ENCODE peak calls at places on chromosomes 1 and 21, in eight cellular contexts. S is NT2/D1; H is endothelial cell of umbilical vein; D is CD8-positive, alpha-beta T cell; Y is effector memory CD4-positive, alpha-beta T cell; U is left lung; V is tibial nerve; W is left ventricle myocardium inferior. C is an unnamed sample. For H3K4me1, the result is how much of the 10 kb centered on the place peaks cover.

GRCh38 chr1:228353601-228354371 is 52.8 kb downstream of the TRIM11 start:
- DNase-seq in Y (no peak), D (peak), U (peak), V (no peak), W (no peak), S (no peak), H (no peak), C (peak)

GRCh38 chr1:234114648-234115307 is 210.3 kb downstream of the SLC35F3 start:
- DNase-seq in V (peak), H (peak), W (no peak), Y (no peak), U (no peak), S (peak), D (no peak), C (no peak)

GRCh38 chr21:37710555-37711293 is 205.5 kb downstream of the KCNJ6 start:
- DNase-seq in H (no peak), Y (no peak), W (no peak), D (no peak), S (no peak), V (no peak), U (peak), C (no peak)

GRCh38 chr1:19089524-19089923 is 120.5 kb downstream of the UBR4 start:
- DNase-seq in H (no peak), V (no peak), Y (no peak), D (no peak), W (no peak), U (no peak), S (no peak), C (no peak)

GRCh38 chr1:7584157-7584556 is 186.9 kb upstream of the VAMP3 start:
- DNase-seq in U (peak), H (no peak), W (no peak), S (no peak), V (no peak), Y (no peak), D (no peak), C (peak)

GRCh38 chr1:25039229-25039628 is 109.2 kb upstream of the RUNX3 start:
- DNase-seq in V (no peak), U (peak), W (no peak), D (no peak), S (no peak), Y (no peak), H (no peak), C (no peak)

GRCh38 chr1:101284021-101284420 is 47.2 kb downstream of the S1PR1 start:
- DNase-seq in W (no peak), S (no peak), Y (no peak), D (peak), U (no peak), V (no peak), H (no peak), C (no peak)

GRCh38 chr1:241612533-241613505 is 27.4 kb downstream of the CHML start:
- DNase-seq in Y (no peak), W (no peak), H (peak), S (no peak), U (no peak), D (no peak), V (peak), C (no peak)

GRCh38 chr1:192890134-192890533 is 81.3 kb downstream of the RGS2 start:
- DNase-seq in W (no peak), S (no peak), D (no peak), U (no peak), H (no peak), Y (no peak), V (no peak), C (no peak)

GRCh38 chr1:32695098-32695904 is 7.3 kb downstream of the SYNC start:
- DNase-seq in H (peak), U (peak), S (no peak), D (no peak), Y (no peak), W (peak), V (peak), C (peak)

GRCh38 chr21:44785620-44786344 is 15.8 kb downstream of the UBE2G2 start:
- DNase-seq in H (no peak), V (no peak), S (no peak), D (no peak), Y (no peak), U (no peak), W (no peak), C (no peak)

GRCh38 chr1:1128454-1129139 is 12.7 kb upstream of the C1orf159 start:
- DNase-seq in S (no peak), H (no peak), V (no peak), Y (no peak), D (no peak), W (no peak), U (no peak), C (no peak)
- H3K4me1 ChIP-seq in S (under half), H (under half), V (under half), Y (under half), D (under half), W (under half), U (under half), C (under half)

DNA sequence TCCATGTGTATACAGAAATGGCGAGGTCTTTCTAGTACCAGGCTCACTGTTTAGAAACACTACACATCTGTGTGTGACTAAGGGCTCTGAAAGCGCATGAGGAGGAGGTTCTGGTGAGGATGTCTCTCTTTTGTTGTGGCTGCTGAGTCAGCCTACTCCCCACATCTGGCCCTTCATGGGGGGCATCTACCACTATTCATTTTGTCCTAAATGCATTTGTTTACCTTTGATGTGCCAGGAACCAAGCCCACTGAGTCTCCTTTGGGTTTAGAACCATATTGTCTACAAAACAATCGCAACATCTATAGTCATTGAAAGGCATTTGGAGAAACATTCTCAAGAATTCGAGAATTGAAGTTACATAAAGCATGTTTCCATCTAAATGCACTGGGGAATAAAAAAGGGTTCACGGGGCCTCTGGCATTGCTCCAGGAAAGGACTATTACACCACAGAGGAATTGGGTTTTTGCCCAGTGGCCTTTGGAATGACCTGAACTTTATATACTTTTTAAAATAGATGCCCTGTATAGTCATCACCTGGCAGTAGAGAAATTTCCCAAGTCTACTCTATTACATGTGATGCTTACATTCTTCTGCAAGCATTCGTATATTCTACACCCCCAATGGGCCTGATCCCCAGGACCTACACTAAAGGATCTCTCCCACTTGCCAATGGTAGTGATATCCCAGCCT is 35.1 kb upstream of the ADORA3 start:
- DNase-seq in H (no peak), Y (no peak), V (no peak), U (no peak), D (no peak), S (peak), W (no peak), C (no peak)
- H3K4me3 ChIP-seq in H (no peak), Y (no peak), V (no peak), U (no peak), D (no peak), S (no peak), W (no peak), C (no peak)

DNA sequence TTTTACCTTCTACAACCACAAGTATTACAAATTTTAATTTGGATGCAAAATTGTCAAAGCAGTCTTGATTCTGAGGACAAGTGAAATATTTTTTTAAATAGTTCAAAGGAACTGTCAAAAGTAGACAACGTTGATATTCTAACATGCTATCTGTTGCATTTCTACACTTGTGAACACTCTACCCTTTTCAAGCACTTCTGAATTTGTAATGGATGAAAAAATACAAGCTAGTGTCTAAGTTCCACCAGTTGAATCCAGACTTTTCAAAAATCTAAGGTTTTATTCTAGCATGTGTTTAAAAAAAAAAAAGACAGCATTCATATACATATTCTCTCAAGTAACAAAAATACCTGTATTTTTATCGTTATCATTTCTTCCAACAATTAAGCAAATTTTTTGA is 2.1 kb downstream of the ARID4B start:
- DNase-seq in W (no peak), Y (no peak), V (no peak), H (no peak), U (no peak), D (no peak), S (no peak), C (no peak)
- H3K4me1 ChIP-seq in W (half or more), Y (under half), V (under half), H (under half), U (under half), D (half or more), S (under half), C (under half)

DNA sequence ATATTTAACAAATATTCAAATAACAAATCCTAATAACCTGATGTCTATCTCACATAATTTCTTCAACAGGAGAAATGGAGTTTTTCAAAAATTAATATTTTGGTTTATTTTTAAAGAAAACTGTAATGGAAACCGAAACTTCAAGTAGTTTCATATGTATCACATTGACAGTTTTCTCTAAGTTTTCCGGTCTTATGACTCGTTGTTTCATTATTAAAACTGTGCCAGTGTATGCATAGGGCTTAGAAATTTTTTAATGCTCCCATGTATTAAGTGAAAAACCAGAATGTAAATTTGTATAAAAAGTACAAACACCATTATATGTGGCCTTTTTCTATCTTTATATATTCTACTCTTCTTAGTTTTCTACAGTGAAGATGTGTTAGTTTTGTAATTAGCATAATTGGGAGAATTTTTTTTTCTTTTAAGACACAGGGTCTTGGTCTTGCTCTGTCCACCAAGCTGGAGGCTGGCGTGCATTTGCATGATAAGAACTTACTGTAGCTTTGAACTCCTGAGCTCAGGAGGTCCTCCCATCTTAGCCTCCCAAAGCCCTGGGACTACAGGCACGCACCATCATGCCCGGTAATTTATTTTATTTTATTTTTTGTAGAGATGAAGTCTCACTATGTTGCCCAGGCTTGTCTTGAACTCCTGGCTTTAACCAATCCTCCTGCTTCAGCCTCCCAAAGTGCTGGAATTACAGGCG is 43.9 kb upstream of the SAMSN1 start:
- DNase-seq in S (no peak), D (no peak), H (no peak), Y (no peak), W (no peak), U (no peak), V (no peak), C (no peak)
- H3K4me3 ChIP-seq in S (no peak), D (no peak), H (no peak), Y (no peak), W (no peak), U (no peak), V (no peak), C (no peak)

DNA sequence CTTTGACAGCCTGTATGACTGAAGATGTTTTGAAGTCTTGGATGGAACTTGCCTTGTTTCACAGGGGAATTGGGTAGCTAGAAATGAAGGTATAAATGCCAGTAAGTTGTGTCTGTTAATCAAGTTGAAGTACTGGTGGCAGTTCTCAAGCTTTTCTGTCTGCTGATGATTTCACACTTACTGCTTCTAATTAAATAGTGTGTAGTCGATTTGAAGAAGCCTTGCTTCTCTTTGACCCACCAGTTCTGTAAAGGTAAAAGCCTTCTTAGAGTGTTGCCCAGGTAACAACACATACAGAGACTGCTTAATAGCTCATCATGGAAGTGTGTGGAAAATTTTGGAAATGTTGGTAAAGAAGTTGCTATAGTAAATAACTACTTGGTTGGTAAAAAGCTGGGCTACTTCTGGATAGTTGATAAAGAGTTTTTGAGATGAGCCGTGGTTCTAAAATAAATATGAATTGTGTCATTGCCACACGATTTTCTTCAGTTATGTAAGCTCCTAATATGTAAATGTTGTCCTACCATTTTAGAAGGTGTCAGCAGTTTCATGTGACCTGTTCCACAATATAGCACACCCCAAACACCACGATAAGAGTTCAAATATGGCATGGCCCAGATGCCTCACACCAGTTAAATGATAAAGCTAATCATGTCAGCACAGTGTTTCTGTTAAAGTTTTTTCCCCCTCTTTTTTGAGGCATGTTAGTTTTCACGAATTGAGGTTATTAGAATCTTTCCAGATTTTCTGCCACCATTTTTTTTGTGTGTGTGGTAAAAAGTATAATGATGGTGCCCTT is 7.4 kb downstream of the RABGAP1L start:
- DNase-seq in S (no peak), V (no peak), H (no peak), D (no peak), W (no peak), Y (no peak), U (no peak), C (no peak)
- H3K4me1 ChIP-seq in S (under half), V (under half), H (under half), D (under half), W (half or more), Y (under half), U (under half), C (under half)

GRCh38 chr1:23525558-23526174 is 5.4 kb downstream of the E2F2 start:
- DNase-seq in D (peak), U (no peak), S (no peak), V (no peak), W (no peak), Y (no peak), H (no peak), C (no peak)

GRCh38 chr1:23524163-23524562 is 6.9 kb downstream of the E2F2 start:
- DNase-seq in Y (no peak), V (no peak), H (no peak), D (no peak), W (no peak), S (no peak), U (no peak), C (no peak)

GRCh38 chr1:23526329-23527041 is 4.5 kb downstream of the E2F2 start:
- DNase-seq in U (no peak), S (no peak), V (no peak), W (no peak), D (no peak), Y (no peak), H (no peak), C (no peak)

GRCh38 chr1:23522244-23523013 is 8.6 kb downstream of the E2F2 start:
- DNase-seq in U (no peak), W (no peak), H (no peak), Y (no peak), V (no peak), D (no peak), S (no peak), C (no peak)

GRCh38 chr1:23524716-23525401 is 6.2 kb downstream of the E2F2 start:
- DNase-seq in V (no peak), S (no peak), W (no peak), U (no peak), Y (peak), H (no peak), D (peak), C (no peak)
- H3K4me3 ChIP-seq in V (no peak), S (no peak), W (no peak), U (no peak), Y (peak), H (no peak), D (peak), C (no peak)

GRCh38 chr1:243693764-243694163 is 156.3 kb downstream of the AKT3 start:
- DNase-seq in S (no peak), V (no peak), D (no peak), W (no peak), Y (no peak), U (no peak), H (no peak), C (no peak)
- H3K4me1 ChIP-seq in S (under half), V (under half), D (under half), W (under half), Y (under half), U (under half), H (under half), C (under half)

DNA sequence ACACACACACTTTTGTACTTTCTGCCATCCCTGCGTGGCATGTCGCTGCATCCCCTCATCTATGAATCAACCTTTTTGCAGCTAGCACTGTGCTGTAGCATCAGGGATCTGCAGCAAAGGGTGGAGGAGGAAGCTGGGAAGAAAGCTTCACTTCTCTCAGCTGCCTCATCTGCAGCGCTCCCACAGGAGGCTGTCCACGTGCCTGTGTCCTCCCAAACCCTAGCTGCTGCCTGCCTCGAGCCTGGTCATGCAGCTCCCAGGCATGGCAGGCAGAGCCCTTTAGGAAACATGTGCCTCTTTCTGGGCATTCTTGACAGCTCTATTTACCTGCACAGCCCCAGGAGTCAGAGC is 262.1 kb upstream of the SGIP1 start:
- DNase-seq in V (peak), D (no peak), Y (no peak), U (peak), S (no peak), H (no peak), W (peak), C (peak)
- H3K4me3 ChIP-seq in V (no peak), D (no peak), Y (no peak), U (no peak), S (no peak), H (no peak), W (peak), C (no peak)